ENCODE peak calls at places on chromosome 2, in ten cellular contexts. One of them, this sample, is unnamed.

GRCh38 chr2:232388324-232388891 is 9.9 kb downstream of the ALPP start:
- DNase-seq in testis: no peak
- DNase-seq in progenitor cell of endocrine pancreas: no peak
- DNase-seq in GM10248: no peak
- DNase-seq in endodermal cell: peak
- DNase-seq in kidney epithelial cell: no peak
- DNase-seq in natural killer cell: no peak
- DNase-seq in chondrocyte: peak
- DNase-seq in vagina: no peak
- DNase-seq in adrenal gland: no peak
- DNase-seq in this sample: no peak

GRCh38 chr2:241025639-241026038 is 27.2 kb downstream of the SNED1 start:
- DNase-seq in adrenal gland: no peak
- DNase-seq in endodermal cell: no peak
- DNase-seq in natural killer cell: no peak
- DNase-seq in GM10248: no peak
- DNase-seq in progenitor cell of endocrine pancreas: no peak
- DNase-seq in testis: no peak
- DNase-seq in kidney epithelial cell: no peak
- DNase-seq in chondrocyte: no peak
- DNase-seq in vagina: no peak
- DNase-seq in this sample: no peak

GRCh38 chr2:191544511-191545062 is 133.3 kb upstream of the NABP1 start:
- DNase-seq in GM10248: no peak
- DNase-seq in vagina: no peak
- DNase-seq in endodermal cell: no peak
- DNase-seq in adrenal gland: no peak
- DNase-seq in natural killer cell: no peak
- DNase-seq in chondrocyte: no peak
- DNase-seq in testis: no peak
- DNase-seq in progenitor cell of endocrine pancreas: no peak
- DNase-seq in kidney epithelial cell: no peak
- DNase-seq in this sample: no peak

GRCh38 chr2:162821176-162821575 is 17.4 kb downstream of the KCNH7 start:
- DNase-seq in progenitor cell of endocrine pancreas: no peak
- DNase-seq in vagina: no peak
- DNase-seq in testis: no peak
- DNase-seq in adrenal gland: no peak
- DNase-seq in natural killer cell: no peak
- DNase-seq in chondrocyte: no peak
- DNase-seq in endodermal cell: no peak
- DNase-seq in kidney epithelial cell: peak
- DNase-seq in GM10248: no peak
- DNase-seq in this sample: no peak

GRCh38 chr2:181992776-181993175 is 7.1 kb downstream of the PPP1R1C start:
- DNase-seq in GM10248: peak
- DNase-seq in testis: no peak
- DNase-seq in endodermal cell: no peak
- DNase-seq in kidney epithelial cell: no peak
- DNase-seq in adrenal gland: no peak
- DNase-seq in vagina: no peak
- DNase-seq in progenitor cell of endocrine pancreas: no peak
- DNase-seq in natural killer cell: no peak
- DNase-seq in chondrocyte: no peak
- DNase-seq in this sample: no peak

GRCh38 chr2:239385096-239386000 is 15.5 kb downstream of the HDAC4 start:
- DNase-seq in kidney epithelial cell: no peak
- DNase-seq in chondrocyte: peak
- DNase-seq in testis: no peak
- DNase-seq in adrenal gland: no peak
- DNase-seq in progenitor cell of endocrine pancreas: no peak
- DNase-seq in GM10248: no peak
- DNase-seq in natural killer cell: no peak
- DNase-seq in endodermal cell: no peak
- DNase-seq in vagina: no peak
- DNase-seq in this sample: no peak

GRCh38 chr2:189558516-189559263 is 21.9 kb downstream of the SLC40A1 start:
- DNase-seq in testis: no peak
- DNase-seq in adrenal gland: no peak
- DNase-seq in kidney epithelial cell: no peak
- DNase-seq in natural killer cell: no peak
- DNase-seq in endodermal cell: no peak
- DNase-seq in progenitor cell of endocrine pancreas: no peak
- DNase-seq in chondrocyte: no peak
- DNase-seq in GM10248: no peak
- DNase-seq in vagina: no peak
- DNase-seq in this sample: no peak

GRCh38 chr2:33000986-33001385 is 54.2 kb downstream of the LTBP1 start:
- DNase-seq in natural killer cell: no peak
- DNase-seq in progenitor cell of endocrine pancreas: no peak
- DNase-seq in chondrocyte: no peak
- DNase-seq in testis: no peak
- DNase-seq in adrenal gland: no peak
- DNase-seq in kidney epithelial cell: no peak
- DNase-seq in endodermal cell: no peak
- DNase-seq in vagina: no peak
- DNase-seq in GM10248: no peak
- DNase-seq in this sample: no peak

GRCh38 chr2:182372661-182373060 is 54.2 kb downstream of the PDE1A start:
- DNase-seq in GM10248: no peak
- DNase-seq in vagina: no peak
- DNase-seq in progenitor cell of endocrine pancreas: no peak
- DNase-seq in natural killer cell: no peak
- DNase-seq in testis: no peak
- DNase-seq in kidney epithelial cell: peak
- DNase-seq in endodermal cell: no peak
- DNase-seq in adrenal gland: no peak
- DNase-seq in chondrocyte: no peak
- DNase-seq in this sample: peak

GRCh38 chr2:197846120-197846519 is 41.7 kb downstream of the PLCL1 start:
- DNase-seq in natural killer cell: no peak
- DNase-seq in testis: no peak
- DNase-seq in endodermal cell: no peak
- DNase-seq in GM10248: no peak
- DNase-seq in vagina: no peak
- DNase-seq in adrenal gland: no peak
- DNase-seq in progenitor cell of endocrine pancreas: no peak
- DNase-seq in chondrocyte: no peak
- DNase-seq in kidney epithelial cell: no peak
- DNase-seq in this sample: no peak

GRCh38 chr2:15092691-15093090 is 460.2 kb downstream of the LRATD1 start:
- DNase-seq in GM10248: no peak
- DNase-seq in testis: no peak
- DNase-seq in endodermal cell: no peak
- DNase-seq in chondrocyte: no peak
- DNase-seq in vagina: no peak
- DNase-seq in adrenal gland: no peak
- DNase-seq in natural killer cell: no peak
- DNase-seq in progenitor cell of endocrine pancreas: no peak
- DNase-seq in kidney epithelial cell: no peak
- DNase-seq in this sample: no peak

GRCh38 chr2:18544171-18544570 is 16.3 kb downstream of the RDH14 start:
- DNase-seq in endodermal cell: no peak
- DNase-seq in natural killer cell: no peak
- DNase-seq in vagina: no peak
- DNase-seq in testis: no peak
- DNase-seq in adrenal gland: no peak
- DNase-seq in GM10248: no peak
- DNase-seq in progenitor cell of endocrine pancreas: no peak
- DNase-seq in kidney epithelial cell: no peak
- DNase-seq in chondrocyte: no peak
- DNase-seq in this sample: no peak

GRCh38 chr2:191846787-191847620 is at the start of gene CAVIN2:
- DNase-seq in adrenal gland: peak
- DNase-seq in kidney epithelial cell: no peak
- DNase-seq in chondrocyte: no peak
- DNase-seq in GM10248: no peak
- DNase-seq in progenitor cell of endocrine pancreas: no peak
- DNase-seq in vagina: no peak
- DNase-seq in natural killer cell: no peak
- DNase-seq in testis: peak
- DNase-seq in endodermal cell: no peak
- DNase-seq in this sample: peak

GRCh38 chr2:145960479-145961163 is 1440.7 kb upstream of the ZEB2 start:
- DNase-seq in adrenal gland: no peak
- DNase-seq in chondrocyte: no peak
- DNase-seq in kidney epithelial cell: no peak
- DNase-seq in vagina: no peak
- DNase-seq in GM10248: no peak
- DNase-seq in endodermal cell: no peak
- DNase-seq in progenitor cell of endocrine pancreas: no peak
- DNase-seq in testis: no peak
- DNase-seq in natural killer cell: no peak
- DNase-seq in this sample: no peak

GRCh38 chr2:178392215-178392614 is 58.8 kb downstream of the PRKRA start:
- DNase-seq in endodermal cell: no peak
- DNase-seq in natural killer cell: no peak
- DNase-seq in progenitor cell of endocrine pancreas: no peak
- DNase-seq in adrenal gland: no peak
- DNase-seq in kidney epithelial cell: no peak
- DNase-seq in GM10248: no peak
- DNase-seq in chondrocyte: no peak
- DNase-seq in testis: no peak
- DNase-seq in vagina: no peak
- DNase-seq in this sample: no peak

GRCh38 chr2:10266133-10266620 is 36.5 kb upstream of the HPCAL1 start:
- DNase-seq in testis: no peak
- DNase-seq in chondrocyte: peak
- DNase-seq in kidney epithelial cell: no peak
- DNase-seq in natural killer cell: no peak
- DNase-seq in progenitor cell of endocrine pancreas: no peak
- DNase-seq in adrenal gland: peak
- DNase-seq in endodermal cell: peak
- DNase-seq in vagina: no peak
- DNase-seq in GM10248: no peak
- DNase-seq in this sample: no peak

GRCh38 chr2:237310515-237311114 is 103.3 kb downstream of the COL6A3 start:
- DNase-seq in endodermal cell: no peak
- DNase-seq in testis: no peak
- DNase-seq in natural killer cell: no peak
- DNase-seq in kidney epithelial cell: no peak
- DNase-seq in progenitor cell of endocrine pancreas: no peak
- DNase-seq in GM10248: no peak
- DNase-seq in vagina: no peak
- DNase-seq in chondrocyte: peak
- DNase-seq in adrenal gland: no peak
- DNase-seq in this sample: no peak

GRCh38 chr2:238320648-238321281 is 447 bp downstream of the TRAF3IP1 start:
- DNase-seq in kidney epithelial cell: no peak
- DNase-seq in chondrocyte: no peak
- DNase-seq in endodermal cell: peak
- DNase-seq in adrenal gland: peak
- DNase-seq in progenitor cell of endocrine pancreas: peak
- DNase-seq in GM10248: peak
- DNase-seq in testis: no peak
- DNase-seq in natural killer cell: no peak
- DNase-seq in vagina: no peak
- DNase-seq in this sample: no peak

GRCh38 chr2:127106457-127106997 is 427 bp downstream of the BIN1 start:
- DNase-seq in testis: no peak
- DNase-seq in progenitor cell of endocrine pancreas: no peak
- DNase-seq in chondrocyte: peak
- DNase-seq in endodermal cell: peak
- DNase-seq in GM10248: no peak
- DNase-seq in kidney epithelial cell: no peak
- DNase-seq in natural killer cell: no peak
- DNase-seq in adrenal gland: no peak
- DNase-seq in vagina: no peak
- DNase-seq in this sample: no peak

GRCh38 chr2:141109633-141110032 is 1021.2 kb downstream of the LRP1B start:
- DNase-seq in vagina: no peak
- DNase-seq in progenitor cell of endocrine pancreas: no peak
- DNase-seq in adrenal gland: no peak
- DNase-seq in natural killer cell: no peak
- DNase-seq in kidney epithelial cell: no peak
- DNase-seq in testis: no peak
- DNase-seq in chondrocyte: no peak
- DNase-seq in endodermal cell: peak
- DNase-seq in GM10248: no peak
- DNase-seq in this sample: no peak
- TF ChIP-seq CTCF in vagina: no peak
- TF ChIP-seq CTCF in progenitor cell of endocrine pancreas: peak
- TF ChIP-seq CTCF in adrenal gland: no peak
- TF ChIP-seq CTCF in natural killer cell: no peak
- TF ChIP-seq CTCF in kidney epithelial cell: peak
- TF ChIP-seq CTCF in testis: peak
- TF ChIP-seq CTCF in chondrocyte: peak
- TF ChIP-seq CTCF in endodermal cell: peak
- TF ChIP-seq CTCF in GM10248: peak
- TF ChIP-seq CTCF in this sample: no peak

DNA sequence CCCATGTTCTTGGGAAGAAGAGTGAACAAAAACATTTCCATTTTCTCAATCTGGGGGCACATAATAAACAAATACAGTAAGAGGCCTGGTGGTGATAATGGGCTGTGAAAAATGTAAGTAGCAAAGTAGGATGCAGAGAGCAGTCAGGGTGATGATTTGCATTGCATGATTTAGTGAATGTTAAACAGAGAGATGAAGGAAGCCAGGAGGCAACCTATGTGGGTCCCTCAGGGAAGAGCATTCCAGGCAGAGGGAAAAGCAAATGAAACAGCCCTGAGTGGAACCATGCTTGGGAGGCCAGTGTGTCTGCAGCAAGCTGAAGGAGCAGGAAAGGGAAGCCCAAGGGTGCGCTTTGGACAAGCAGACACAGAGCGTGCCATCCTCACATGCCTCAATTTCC is 5.4 kb downstream of the VIT start:
- DNase-seq in adrenal gland: no peak
- DNase-seq in testis: no peak
- DNase-seq in natural killer cell: no peak
- DNase-seq in kidney epithelial cell: no peak
- DNase-seq in chondrocyte: no peak
- DNase-seq in GM10248: no peak
- DNase-seq in endodermal cell: no peak
- DNase-seq in progenitor cell of endocrine pancreas: no peak
- DNase-seq in vagina: no peak
- DNase-seq in this sample: no peak
- TF ChIP-seq CTCF in adrenal gland: no peak
- TF ChIP-seq CTCF in testis: no peak
- TF ChIP-seq CTCF in natural killer cell: no peak
- TF ChIP-seq CTCF in kidney epithelial cell: no peak
- TF ChIP-seq CTCF in chondrocyte: no peak
- TF ChIP-seq CTCF in GM10248: no peak
- TF ChIP-seq CTCF in endodermal cell: no peak
- TF ChIP-seq CTCF in progenitor cell of endocrine pancreas: no peak
- TF ChIP-seq CTCF in vagina: no peak
- TF ChIP-seq CTCF in this sample: no peak

GRCh38 chr2:54503192-54503591 is 47.1 kb downstream of the SPTBN1 start:
- DNase-seq in testis: peak
- DNase-seq in natural killer cell: no peak
- DNase-seq in progenitor cell of endocrine pancreas: no peak
- DNase-seq in kidney epithelial cell: no peak
- DNase-seq in chondrocyte: no peak
- DNase-seq in endodermal cell: peak
- DNase-seq in GM10248: peak
- DNase-seq in adrenal gland: no peak
- DNase-seq in vagina: no peak
- DNase-seq in this sample: no peak
- TF ChIP-seq CTCF in testis: peak
- TF ChIP-seq CTCF in natural killer cell: peak
- TF ChIP-seq CTCF in progenitor cell of endocrine pancreas: peak
- TF ChIP-seq CTCF in kidney epithelial cell: peak
- TF ChIP-seq CTCF in chondrocyte: peak
- TF ChIP-seq CTCF in endodermal cell: peak
- TF ChIP-seq CTCF in GM10248: peak
- TF ChIP-seq CTCF in adrenal gland: peak
- TF ChIP-seq CTCF in vagina: peak
- TF ChIP-seq CTCF in this sample: peak

GRCh38 chr2:49068613-49069012 is 85.7 kb downstream of the FSHR start:
- DNase-seq in testis: no peak
- DNase-seq in natural killer cell: no peak
- DNase-seq in chondrocyte: no peak
- DNase-seq in progenitor cell of endocrine pancreas: no peak
- DNase-seq in GM10248: no peak
- DNase-seq in endodermal cell: no peak
- DNase-seq in adrenal gland: no peak
- DNase-seq in vagina: no peak
- DNase-seq in kidney epithelial cell: no peak
- DNase-seq in this sample: no peak
- TF ChIP-seq CTCF in testis: no peak
- TF ChIP-seq CTCF in natural killer cell: no peak
- TF ChIP-seq CTCF in chondrocyte: no peak
- TF ChIP-seq CTCF in progenitor cell of endocrine pancreas: no peak
- TF ChIP-seq CTCF in GM10248: no peak
- TF ChIP-seq CTCF in endodermal cell: no peak
- TF ChIP-seq CTCF in adrenal gland: no peak
- TF ChIP-seq CTCF in vagina: no peak
- TF ChIP-seq CTCF in kidney epithelial cell: no peak
- TF ChIP-seq CTCF in this sample: no peak